ENCODE peak calls at places on chromosomes 6 and 20, in eight cellular contexts. One of them, this sample, is unnamed. For H3K4me1, the result is how much of the 10 kb centered on the place peaks cover.

GRCh38 chr6:2630891-2631458 is 119.7 kb downstream of the MYLK4 start:
- DNase-seq in body of pancreas: no peak
- DNase-seq in right cardiac atrium: no peak
- DNase-seq in CD8-positive, alpha-beta T cell: no peak
- DNase-seq in lower lobe of right lung: no peak
- DNase-seq in astrocyte: peak
- DNase-seq in HAP-1: no peak
- DNase-seq in mucosa of descending colon: no peak
- DNase-seq in this sample: peak

GRCh38 chr20:59403261-59403961 is 103.0 kb downstream of the EDN3 start:
- DNase-seq in body of pancreas: peak
- DNase-seq in right cardiac atrium: peak
- DNase-seq in CD8-positive, alpha-beta T cell: peak
- DNase-seq in lower lobe of right lung: peak
- DNase-seq in astrocyte: no peak
- DNase-seq in HAP-1: peak
- DNase-seq in mucosa of descending colon: peak
- DNase-seq in this sample: peak

GRCh38 chr20:9110916-9111432 is 42.1 kb downstream of the PLCB4 start:
- DNase-seq in body of pancreas: no peak
- DNase-seq in right cardiac atrium: no peak
- DNase-seq in CD8-positive, alpha-beta T cell: no peak
- DNase-seq in lower lobe of right lung: no peak
- DNase-seq in astrocyte: no peak
- DNase-seq in HAP-1: no peak
- DNase-seq in mucosa of descending colon: no peak
- DNase-seq in this sample: peak

GRCh38 chr20:41260734-41261220 is 56.8 kb downstream of the ZHX3 start:
- DNase-seq in body of pancreas: no peak
- DNase-seq in right cardiac atrium: no peak
- DNase-seq in CD8-positive, alpha-beta T cell: no peak
- DNase-seq in lower lobe of right lung: no peak
- DNase-seq in astrocyte: no peak
- DNase-seq in HAP-1: no peak
- DNase-seq in mucosa of descending colon: no peak
- DNase-seq in this sample: peak

GRCh38 chr20:2984956-2985661 is 58.3 kb upstream of the GNRH2 start:
- DNase-seq in body of pancreas: no peak
- DNase-seq in right cardiac atrium: no peak
- DNase-seq in CD8-positive, alpha-beta T cell: no peak
- DNase-seq in lower lobe of right lung: no peak
- DNase-seq in astrocyte: peak
- DNase-seq in HAP-1: no peak
- DNase-seq in mucosa of descending colon: no peak
- DNase-seq in this sample: peak

GRCh38 chr6:129624488-129624887 is 85.5 kb downstream of the ARHGAP18 start:
- DNase-seq in body of pancreas: no peak
- DNase-seq in right cardiac atrium: no peak
- DNase-seq in CD8-positive, alpha-beta T cell: no peak
- DNase-seq in lower lobe of right lung: no peak
- DNase-seq in astrocyte: no peak
- DNase-seq in HAP-1: no peak
- DNase-seq in mucosa of descending colon: no peak
- DNase-seq in this sample: no peak

GRCh38 chr6:25053875-25054371 is 118.2 kb upstream of the RIPOR2 start:
- DNase-seq in body of pancreas: no peak
- DNase-seq in right cardiac atrium: no peak
- DNase-seq in CD8-positive, alpha-beta T cell: no peak
- DNase-seq in lower lobe of right lung: no peak
- DNase-seq in astrocyte: peak
- DNase-seq in HAP-1: peak
- DNase-seq in mucosa of descending colon: no peak
- DNase-seq in this sample: peak

GRCh38 chr6:153947817-153948447 is 91.1 kb upstream of the OPRM1 start:
- DNase-seq in body of pancreas: peak
- DNase-seq in right cardiac atrium: no peak
- DNase-seq in CD8-positive, alpha-beta T cell: no peak
- DNase-seq in lower lobe of right lung: no peak
- DNase-seq in astrocyte: no peak
- DNase-seq in HAP-1: no peak
- DNase-seq in mucosa of descending colon: no peak
- DNase-seq in this sample: no peak

GRCh38 chr6:786946-787763 is 94.2 kb upstream of the EXOC2 start:
- DNase-seq in body of pancreas: peak
- DNase-seq in right cardiac atrium: no peak
- DNase-seq in CD8-positive, alpha-beta T cell: no peak
- DNase-seq in lower lobe of right lung: no peak
- DNase-seq in astrocyte: no peak
- DNase-seq in HAP-1: peak
- DNase-seq in mucosa of descending colon: no peak
- DNase-seq in this sample: peak

GRCh38 chr6:56760842-56761241 is 118.2 kb upstream of the DST start:
- DNase-seq in body of pancreas: no peak
- DNase-seq in right cardiac atrium: no peak
- DNase-seq in CD8-positive, alpha-beta T cell: no peak
- DNase-seq in lower lobe of right lung: no peak
- DNase-seq in astrocyte: no peak
- DNase-seq in HAP-1: no peak
- DNase-seq in mucosa of descending colon: no peak
- DNase-seq in this sample: no peak
- H3K4me1 ChIP-seq in body of pancreas: under half
- H3K4me1 ChIP-seq in right cardiac atrium: under half
- H3K4me1 ChIP-seq in CD8-positive, alpha-beta T cell: under half
- H3K4me1 ChIP-seq in lower lobe of right lung: under half
- H3K4me1 ChIP-seq in astrocyte: under half
- H3K4me1 ChIP-seq in HAP-1: under half
- H3K4me1 ChIP-seq in mucosa of descending colon: under half
- H3K4me1 ChIP-seq in this sample: under half

DNA sequence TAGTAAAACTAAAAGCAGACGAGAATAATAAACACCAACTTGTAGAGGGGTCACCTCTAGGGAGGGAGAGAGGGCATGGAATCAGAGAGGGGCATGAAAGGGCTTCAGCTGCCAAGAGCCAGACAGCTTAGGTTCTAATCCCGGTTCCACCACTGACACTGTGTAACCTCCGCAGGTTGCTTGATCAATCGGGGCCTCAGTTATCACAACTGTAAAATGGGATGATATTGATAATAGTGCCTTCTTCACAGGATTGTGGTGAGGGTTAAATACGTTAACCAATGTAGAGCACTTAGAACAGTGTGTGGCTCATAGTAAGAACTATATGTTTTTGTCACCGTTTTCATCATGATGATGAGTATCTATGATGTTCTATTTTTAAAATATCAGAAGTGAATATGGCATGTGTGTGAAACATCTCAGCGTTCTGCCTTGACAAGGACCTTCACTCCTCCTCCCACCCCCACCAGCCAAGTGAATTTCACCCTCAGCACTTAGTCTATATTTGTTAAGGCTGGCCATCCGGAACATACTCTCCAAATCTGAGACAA is 10.3 kb upstream of the MAPK13 start:
- DNase-seq in body of pancreas: no peak
- DNase-seq in right cardiac atrium: no peak
- DNase-seq in CD8-positive, alpha-beta T cell: no peak
- DNase-seq in lower lobe of right lung: no peak
- DNase-seq in astrocyte: no peak
- DNase-seq in HAP-1: no peak
- DNase-seq in mucosa of descending colon: no peak
- DNase-seq in this sample: no peak
- H3K4me1 ChIP-seq in body of pancreas: under half
- H3K4me1 ChIP-seq in right cardiac atrium: under half
- H3K4me1 ChIP-seq in CD8-positive, alpha-beta T cell: half or more
- H3K4me1 ChIP-seq in lower lobe of right lung: under half
- H3K4me1 ChIP-seq in astrocyte: under half
- H3K4me1 ChIP-seq in HAP-1: under half
- H3K4me1 ChIP-seq in mucosa of descending colon: under half
- H3K4me1 ChIP-seq in this sample: under half

GRCh38 chr6:7891098-7891872 is 19.3 kb downstream of the TXNDC5 start:
- DNase-seq in body of pancreas: no peak
- DNase-seq in right cardiac atrium: peak
- DNase-seq in CD8-positive, alpha-beta T cell: no peak
- DNase-seq in lower lobe of right lung: no peak
- DNase-seq in astrocyte: no peak
- DNase-seq in HAP-1: no peak
- DNase-seq in mucosa of descending colon: no peak
- DNase-seq in this sample: no peak
- H3K4me1 ChIP-seq in body of pancreas: under half
- H3K4me1 ChIP-seq in right cardiac atrium: under half
- H3K4me1 ChIP-seq in CD8-positive, alpha-beta T cell: under half
- H3K4me1 ChIP-seq in lower lobe of right lung: under half
- H3K4me1 ChIP-seq in astrocyte: under half
- H3K4me1 ChIP-seq in HAP-1: under half
- H3K4me1 ChIP-seq in mucosa of descending colon: under half
- H3K4me1 ChIP-seq in this sample: under half

GRCh38 chr6:145865595-145865994 is 51.0 kb upstream of the FBXO30 start:
- DNase-seq in body of pancreas: no peak
- DNase-seq in right cardiac atrium: no peak
- DNase-seq in CD8-positive, alpha-beta T cell: no peak
- DNase-seq in lower lobe of right lung: no peak
- DNase-seq in astrocyte: no peak
- DNase-seq in HAP-1: no peak
- DNase-seq in mucosa of descending colon: no peak
- DNase-seq in this sample: no peak
- H3K4me1 ChIP-seq in body of pancreas: under half
- H3K4me1 ChIP-seq in right cardiac atrium: under half
- H3K4me1 ChIP-seq in CD8-positive, alpha-beta T cell: under half
- H3K4me1 ChIP-seq in lower lobe of right lung: under half
- H3K4me1 ChIP-seq in astrocyte: under half
- H3K4me1 ChIP-seq in HAP-1: under half
- H3K4me1 ChIP-seq in mucosa of descending colon: under half
- H3K4me1 ChIP-seq in this sample: under half

DNA sequence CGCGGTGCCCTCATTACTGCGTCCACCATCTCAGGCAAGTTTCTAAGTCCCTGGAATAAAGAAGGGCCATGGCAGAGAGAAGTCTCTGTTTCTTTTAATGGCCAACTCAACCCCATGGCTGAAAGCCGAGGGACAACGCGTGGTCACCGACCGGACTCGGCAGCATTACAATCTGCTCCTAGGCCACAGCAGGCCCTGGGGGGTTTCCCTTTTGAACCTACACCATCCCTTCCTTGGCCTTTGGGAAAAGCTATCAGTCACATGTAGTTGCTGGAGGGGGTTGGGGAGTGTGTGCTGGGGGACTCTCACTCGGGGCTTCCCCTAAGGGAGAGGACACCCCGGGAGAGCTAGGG is 11.1 kb upstream of the FAM83C start:
- DNase-seq in body of pancreas: no peak
- DNase-seq in right cardiac atrium: no peak
- DNase-seq in CD8-positive, alpha-beta T cell: no peak
- DNase-seq in lower lobe of right lung: no peak
- DNase-seq in astrocyte: no peak
- DNase-seq in HAP-1: no peak
- DNase-seq in mucosa of descending colon: no peak
- DNase-seq in this sample: no peak
- H3K4me1 ChIP-seq in body of pancreas: under half
- H3K4me1 ChIP-seq in right cardiac atrium: under half
- H3K4me1 ChIP-seq in CD8-positive, alpha-beta T cell: under half
- H3K4me1 ChIP-seq in lower lobe of right lung: under half
- H3K4me1 ChIP-seq in astrocyte: half or more
- H3K4me1 ChIP-seq in HAP-1: under half
- H3K4me1 ChIP-seq in mucosa of descending colon: under half
- H3K4me1 ChIP-seq in this sample: half or more